ENCODE peak calls at places on chromosome 11, in four cellular contexts. H, W, M and O are unnamed samples.

GRCh38 chr11:79437981-79438630 is 2.7 kb downstream of the TENM4 start:
- DNase-seq in H (no peak), W (peak; percentile 18), M (peak; percentile 63), O (peak; percentile 42)

GRCh38 chr11:74345420-74345819 is 34.0 kb upstream of the P4HA3 start:
- DNase-seq in H (no peak), W (no peak), M (no peak), O (no peak)

GRCh38 chr11:128195057-128195751 is 392.2 kb downstream of the ETS1 start:
- DNase-seq in H (no peak), M (no peak), W (no peak), O (no peak)

GRCh38 chr11:45872513-45873356 is 12.7 kb upstream of the MAPK8IP1 start:
- DNase-seq in H (peak; percentile 60), W (peak; percentile 47), M (peak; percentile 45), O (no peak)

GRCh38 chr11:10930961-10931760 is 73.3 kb upstream of the ZBED5 start:
- DNase-seq in W (peak; percentile 65), H (peak; percentile 54), M (peak; percentile 71), O (peak; percentile 55)

GRCh38 chr11:16448123-16448717 is 91.9 kb upstream of the SOX6 start:
- DNase-seq in H (no peak), M (no peak), W (no peak), O (no peak)

GRCh38 chr11:66020618-66021357 is 5.5 kb downstream of the CATSPER1 start:
- DNase-seq in H (no peak), M (no peak), W (no peak), O (no peak)

GRCh38 chr11:117180661-117181585 is 2.4 kb downstream of the SIDT2 start:
- DNase-seq in M (no peak), H (peak; percentile 77), W (no peak), O (peak; percentile 73)

GRCh38 chr11:129946256-129946655 is 50.9 kb upstream of the NFRKB start:
- DNase-seq in M (no peak), H (no peak), W (no peak), O (no peak)

GRCh38 chr11:116830184-116830912 is 641 bp downstream of the APOC3 start:
- DNase-seq in H (no peak), M (no peak), W (no peak), O (no peak)

GRCh38 chr11:120546312-120547205 is 35.0 kb downstream of the GRIK4 start:
- DNase-seq in H (peak; percentile 15), W (no peak), M (no peak), O (no peak)

GRCh38 chr11:1428762-1429316 is 39.1 kb downstream of the BRSK2 start:
- DNase-seq in M (no peak), W (no peak), H (no peak), O (no peak)

GRCh38 chr11:43845816-43846215 is 34.8 kb upstream of the ALKBH3 start:
- DNase-seq in M (no peak), H (no peak), W (no peak), O (no peak)

GRCh38 chr11:116043857-116044256 is 539.6 kb upstream of the CADM1 start:
- DNase-seq in M (no peak), W (no peak), H (no peak), O (no peak)

GRCh38 chr11:57248780-57249383 is 11.8 kb upstream of the APLNR start:
- DNase-seq in H (peak; percentile 33), W (peak; percentile 57), M (peak; percentile 41), O (peak; percentile 44)

GRCh38 chr11:2174361-2174760 is 2.7 kb upstream of the TH start:
- DNase-seq in M (no peak), W (no peak), H (no peak), O (no peak)

GRCh38 chr11:11581493-11581880 is 40.3 kb downstream of the GALNT18 start:
- DNase-seq in H (no peak), W (no peak), M (no peak), O (no peak)

GRCh38 chr11:16226245-16226644 is 130.1 kb downstream of the SOX6 start:
- DNase-seq in W (peak; percentile 94), M (peak; percentile 89), H (no peak), O (no peak)

GRCh38 chr11:8011981-8012444 is 24.9 kb downstream of the EIF3F start:
- DNase-seq in H (no peak), M (no peak), W (no peak), O (no peak)

GRCh38 chr11:120181446-120181992 is 29.3 kb upstream of the OAF start:
- DNase-seq in W (no peak), H (no peak), M (no peak), O (no peak)

GRCh38 chr11:59187020-59187419 is 15.1 kb downstream of the DTX4 start:
- DNase-seq in H (no peak), M (no peak), W (no peak), O (no peak)

GRCh38 chr11:62806611-62807121 is 1.4 kb upstream of the NXF1 start:
- DNase-seq in M (no peak), H (no peak), W (no peak), O (no peak)

GRCh38 chr11:11607772-11608171 is 14.0 kb downstream of the GALNT18 start:
- DNase-seq in H (no peak), M (no peak), W (no peak), O (no peak)

GRCh38 chr11:20016526-20016925 is 143.7 kb downstream of the DBX1 start:
- DNase-seq in H (no peak), W (no peak), M (no peak), O (no peak)

GRCh38 chr11:74877132-74877531 is 71.8 kb downstream of the XRRA1 start:
- DNase-seq in W (no peak), H (no peak), M (no peak), O (no peak)

GRCh38 chr11:97516688-97517087 is 1126.9 kb downstream of the JRKL start:
- DNase-seq in H (no peak), M (no peak), W (no peak), O (no peak)

GRCh38 chr11:79412761-79413160 is 28.1 kb downstream of the TENM4 start:
- DNase-seq in M (peak; percentile 12), H (no peak), W (no peak), O (no peak)

GRCh38 chr11:68269414-68270081 is 2.2 kb downstream of the C11orf24 start:
- DNase-seq in M (no peak), H (no peak), W (no peak), O (no peak)

GRCh38 chr11:96073536-96073935 is 149.6 kb upstream of the MTMR2 start:
- DNase-seq in W (no peak), H (no peak), M (no peak), O (no peak)

GRCh38 chr11:29634744-29635143 is 382.1 kb downstream of the KCNA4 start:
- DNase-seq in H (no peak), W (no peak), M (no peak), O (no peak)

GRCh38 chr11:35711173-35711910 is 48.8 kb downstream of the TRIM44 start:
- DNase-seq in W (peak; percentile 7), M (no peak), H (no peak), O (no peak)

GRCh38 chr11:101446238-101446637 is 137.6 kb downstream of the TRPC6 start:
- DNase-seq in W (no peak), M (no peak), H (no peak), O (no peak)

GRCh38 chr11:8871283-8871775 is 39.7 kb upstream of the AKIP1 start:
- DNase-seq in H (peak; percentile 40), W (no peak), M (peak; percentile 36), O (peak; percentile 54)

GRCh38 chr11:131609921-131610320 is 239.5 kb downstream of the NTM start:
- DNase-seq in W (no peak), H (no peak), M (no peak), O (no peak)